ENCODE peak calls at places on chromosomes 3 and 15, in nine cellular contexts. I is dorsolateral prefrontal cortex; T is EH; R is activated CD8-positive, alpha-beta memory T cell treated with anti-CD3 and anti-CD28 coated beads for 24 hours; A is ELF-1; E is NCI-H1092; L is aorta; D is NCI-H1105 treated with DMSO at 0.1 percent for 48 hours; J is T-cell. M is an unnamed sample.

GRCh38 chr3:117404756-117405155 is 695.2 kb downstream of the TUSC7 start:
- DNase-seq in D (peak), L (no peak), T (no peak), A (no peak), E (peak), J (no peak), I (no peak), R (no peak), M (no peak)

GRCh38 chr3:133330043-133330442 is 69.8 kb upstream of the BFSP2 start:
- DNase-seq in A (no peak), D (peak), I (no peak), J (no peak), E (peak), T (no peak), R (no peak), L (no peak), M (no peak)

GRCh38 chr3:57076422-57076951 is 16.0 kb downstream of the SPATA12 start:
- DNase-seq in D (no peak), E (no peak), I (no peak), L (no peak), R (no peak), J (no peak), A (no peak), T (no peak), M (no peak)

GRCh38 chr3:11662392-11662990 is 18.8 kb upstream of the VGLL4 start:
- DNase-seq in E (no peak), A (no peak), L (no peak), I (no peak), J (no peak), D (no peak), T (peak), R (no peak), M (no peak)

GRCh38 chr3:114498779-114499370 is 205.0 kb downstream of the TIGIT start:
- DNase-seq in E (no peak), J (no peak), T (peak), A (no peak), L (no peak), I (peak), D (no peak), R (no peak), M (no peak)

GRCh38 chr3:34258271-34259015 is 460.0 kb downstream of the PDCD6IP start:
- DNase-seq in T (no peak), L (no peak), D (no peak), I (no peak), R (no peak), E (no peak), A (peak), J (no peak), M (no peak)

GRCh38 chr3:183259087-183259486 is 6.0 kb downstream of the B3GNT5 start:
- DNase-seq in E (no peak), J (no peak), A (no peak), R (no peak), D (no peak), I (no peak), T (no peak), L (no peak), M (no peak)

GRCh38 chr15:79978260-79978659 is 7.3 kb upstream of the BCL2A1 start:
- DNase-seq in I (no peak), A (no peak), E (no peak), L (no peak), T (no peak), D (no peak), R (no peak), J (no peak), M (no peak)

GRCh38 chr3:66350601-66351000 is 129.8 kb downstream of the SLC25A26 start:
- DNase-seq in T (peak), R (no peak), E (no peak), I (no peak), A (no peak), L (no peak), J (no peak), D (no peak), M (no peak)

GRCh38 chr3:100400424-100400781 is 486 bp downstream of the TOMM70 start:
- DNase-seq in E (no peak), T (peak), A (peak), L (peak), J (peak), D (no peak), I (no peak), R (no peak), M (peak)